ENCODE peak calls at places on chromosomes 1 and 21, in ten cellular contexts. R is mucosa of descending colon, V is AG10803, M is bronchial epithelial cell, K is transverse colon, Y is A549, H is fibroblast of pulmonary artery, C is psoas muscle, F is MCF 10A, L is H9. E is an unnamed sample.

GRCh38 chr21:37593740-37594471 is 227.3 kb downstream of the DYRK1A start:
- DNase-seq in R (no peak), V (no peak), M (no peak), K (no peak), Y (no peak), H (no peak), C (no peak), F (no peak), L (peak; percentile 45), E (no peak)

GRCh38 chr1:2046225-2046917 is 3.8 kb upstream of the PRKCZ start:
- DNase-seq in R (peak; percentile 85), V (no peak), M (peak; percentile 49), K (peak; percentile 88), Y (peak; percentile 64), H (peak; percentile 29), C (no peak), F (peak; percentile 75), L (peak; percentile 94), E (peak; percentile 79)

GRCh38 chr1:99685516-99686180 is 39.7 kb downstream of the PALMD start:
- DNase-seq in R (peak; percentile 57), V (peak; percentile 93), M (peak; percentile 76), K (peak; percentile 68), Y (peak; percentile 64), H (peak; percentile 93), C (peak; percentile 86), F (peak; percentile 92), L (peak; percentile 66), E (peak; percentile 8)

GRCh38 chr21:35206141-35207125 is 157.3 kb upstream of the RUNX1 start:
- DNase-seq in R (no peak), V (no peak), M (peak; percentile 52), K (peak; percentile 44), Y (no peak), H (no peak), C (peak; percentile 36), F (peak; percentile 51), L (peak; percentile 55), E (peak; percentile 28)

GRCh38 chr1:161723459-161724149 is 2.3 kb downstream of the FCRLB start:
- DNase-seq in R (peak; percentile 27), V (no peak), M (peak; percentile 62), K (no peak), Y (no peak), H (no peak), C (no peak), F (no peak), L (no peak), E (no peak)

GRCh38 chr1:167054531-167054930 is 35.6 kb downstream of the GPA33 start:
- DNase-seq in R (no peak), V (no peak), M (no peak), K (no peak), Y (no peak), H (no peak), C (no peak), F (no peak), L (no peak), E (no peak)

GRCh38 chr1:189851806-189852367 is 625.8 kb downstream of the BRINP3 start:
- DNase-seq in R (no peak), V (no peak), M (no peak), K (no peak), Y (no peak), H (no peak), C (no peak), F (no peak), L (no peak), E (no peak)

GRCh38 chr1:6614953-6615785 is 1.6 kb downstream of the PHF13 start:
- DNase-seq in R (peak; percentile 60), V (no peak), M (no peak), K (no peak), Y (no peak), H (peak; percentile 17), C (peak; percentile 21), F (no peak), L (no peak), E (peak; percentile 65)

GRCh38 chr1:29415156-29415830 is 179.0 kb downstream of the PTPRU start:
- DNase-seq in R (no peak), V (no peak), M (peak; percentile 21), K (no peak), Y (peak; percentile 33), H (no peak), C (no peak), F (peak; percentile 41), L (peak; percentile 74), E (no peak)

GRCh38 chr21:25897383-25897782 is 162.6 kb downstream of the GABPA start:
- DNase-seq in R (no peak), V (no peak), M (no peak), K (no peak), Y (no peak), H (no peak), C (no peak), F (no peak), L (no peak), E (no peak)

GRCh38 chr1:16318544-16318943 is 33.7 kb downstream of the FBXO42 start:
- DNase-seq in R (no peak), V (peak; percentile 58), M (no peak), K (peak; percentile 28), Y (no peak), H (peak; percentile 36), C (peak; percentile 51), F (no peak), L (no peak), E (no peak)

GRCh38 chr1:29579821-29580425 is 343.6 kb downstream of the PTPRU start:
- DNase-seq in R (no peak), V (peak; percentile 81), M (peak; percentile 83), K (no peak), Y (no peak), H (peak; percentile 50), C (no peak), F (peak; percentile 33), L (no peak), E (no peak)

GRCh38 chr1:52602328-52603300 is at the start of gene GPX7:
- DNase-seq in R (peak; percentile 66), V (peak; percentile 71), M (no peak), K (peak; percentile 42), Y (no peak), H (peak; percentile 62), C (peak; percentile 47), F (no peak), L (peak; percentile 51), E (peak; percentile 71)

GRCh38 chr21:44926364-44927101 is 5.8 kb upstream of the ITGB2 start:
- DNase-seq in R (peak; percentile 72), V (peak; percentile 48), M (peak; percentile 44), K (no peak), Y (no peak), H (no peak), C (no peak), F (peak; percentile 62), L (no peak), E (peak; percentile 52)

GRCh38 chr1:1567152-1567830 is 7.4 kb downstream of the SSU72 start:
- DNase-seq in R (no peak), V (no peak), M (no peak), K (no peak), Y (no peak), H (no peak), C (peak; percentile 35), F (no peak), L (no peak), E (no peak)

GRCh38 chr1:68919070-68919469 is 422.2 kb upstream of the DEPDC1 start:
- DNase-seq in R (no peak), V (no peak), M (no peak), K (no peak), Y (no peak), H (peak; percentile 4), C (no peak), F (no peak), L (no peak), E (no peak)

GRCh38 chr1:17423781-17424245 is 15.7 kb downstream of the RCC2 start:
- DNase-seq in R (no peak), V (peak; percentile 75), M (no peak), K (no peak), Y (no peak), H (peak; percentile 77), C (no peak), F (no peak), L (no peak), E (no peak)

GRCh38 chr21:38505654-38506523 is 7.6 kb upstream of the ERG start:
- DNase-seq in R (no peak), V (peak; percentile 74), M (peak; percentile 77), K (no peak), Y (peak; percentile 56), H (peak; percentile 87), C (no peak), F (peak; percentile 81), L (peak; percentile 53), E (peak; percentile 32)

DNA sequence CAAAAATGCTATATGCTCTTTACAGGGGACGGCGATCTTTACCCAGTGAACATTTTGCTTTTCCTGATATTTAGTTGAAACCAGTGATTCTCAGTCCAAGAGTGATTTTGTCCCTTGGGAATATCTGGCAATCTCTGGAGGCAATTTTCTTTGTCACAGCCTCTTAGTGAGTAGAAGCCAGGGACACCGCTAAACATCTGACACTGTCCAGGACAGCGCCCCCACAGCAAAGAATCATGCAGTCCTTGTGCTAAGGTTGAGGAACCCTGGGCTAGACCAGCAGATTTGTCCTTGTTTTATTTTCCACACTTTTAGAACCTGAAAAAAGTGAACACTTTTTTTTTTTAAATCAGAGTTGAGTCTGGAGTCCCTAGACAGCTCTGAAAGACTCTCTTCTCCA is 13.1 kb downstream of the EVA1C start:
- DNase-seq in R (no peak), V (no peak), M (peak; percentile 36), K (no peak), Y (no peak), H (no peak), C (no peak), F (peak; percentile 28), L (no peak), E (no peak)
- TF ChIP-seq CTCF in R (no peak), V (no peak), M (peak; percentile 33), K (no peak), Y (no peak), H (no peak), C (no peak), F (no peak), L (peak; percentile 28), E (no peak)

GRCh38 chr1:19737413-19737812 is 62.3 kb downstream of the TMCO4 start:
- DNase-seq in R (no peak), V (no peak), M (peak; percentile 61), K (no peak), Y (no peak), H (peak; percentile 20), C (no peak), F (peak; percentile 50), L (no peak), E (no peak)
- TF ChIP-seq CTCF in R (no peak), V (peak; percentile 5), M (peak; percentile 48), K (no peak), Y (no peak), H (peak; percentile 15), C (no peak), F (no peak), L (peak; percentile 19), E (no peak)

GRCh38 chr1:71087060-71087459 is 6.2 kb upstream of the ZRANB2 start:
- DNase-seq in R (no peak), V (no peak), M (peak; percentile 4), K (no peak), Y (no peak), H (no peak), C (no peak), F (no peak), L (peak; percentile 31), E (no peak)
- TF ChIP-seq CTCF in R (no peak), V (no peak), M (peak; percentile 6), K (peak; percentile 4), Y (no peak), H (no peak), C (no peak), F (no peak), L (peak; percentile 41), E (no peak)

DNA sequence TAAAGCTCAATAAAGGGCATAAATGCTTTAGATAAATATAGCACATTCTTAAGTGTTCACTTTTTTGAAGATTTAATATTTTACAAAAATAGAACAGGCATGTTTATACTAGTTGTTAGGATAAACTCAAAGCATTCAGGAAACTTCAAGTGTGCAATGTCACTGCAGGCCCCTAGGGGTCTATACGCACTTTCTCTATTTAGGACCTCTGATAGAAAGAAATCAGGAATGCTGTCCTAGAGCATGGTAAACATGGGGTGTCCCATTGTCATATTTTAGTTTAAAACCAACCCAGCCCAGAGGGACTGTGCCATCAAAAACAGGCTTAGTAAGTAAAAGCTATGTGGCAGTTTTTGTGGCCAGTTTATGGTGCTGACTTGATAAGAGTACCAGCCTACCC is 102.2 kb downstream of the BARHL2 start:
- DNase-seq in R (no peak), V (no peak), M (no peak), K (no peak), Y (no peak), H (no peak), C (no peak), F (peak; percentile 6), L (no peak), E (no peak)
- TF ChIP-seq CTCF in R (no peak), V (no peak), M (peak; percentile 19), K (peak; percentile 18), Y (no peak), H (peak; percentile 11), C (peak; percentile 24), F (peak; percentile 31), L (peak; percentile 75), E (peak; percentile 29)

E was measured in GM13977.